ENCODE peak calls at places on chromosomes 11 and 22, in seven cellular contexts. One of them, this sample, is unnamed.

GRCh38 chr11:64251986-64252837 is 882 bp downstream of the PLCB3 start:
- DNase-seq in mesendoderm: peak; percentile 54
- DNase-seq in neuronal stem cell: no peak
- DNase-seq in H1: no peak
- DNase-seq in IMR-90: no peak
- DNase-seq in trophoblast cell: no peak
- DNase-seq in mesenchymal stem cell: peak; percentile 51
- DNase-seq in this sample: no peak

GRCh38 chr11:131495417-131495816 is 125.0 kb downstream of the NTM start:
- DNase-seq in mesendoderm: no peak
- DNase-seq in neuronal stem cell: no peak
- DNase-seq in H1: no peak
- DNase-seq in IMR-90: no peak
- DNase-seq in trophoblast cell: no peak
- DNase-seq in mesenchymal stem cell: no peak
- DNase-seq in this sample: no peak

GRCh38 chr11:106668147-106668546 is 350.1 kb downstream of the GUCY1A2 start:
- DNase-seq in mesendoderm: no peak
- DNase-seq in neuronal stem cell: no peak
- DNase-seq in H1: no peak
- DNase-seq in IMR-90: peak; percentile 71
- DNase-seq in trophoblast cell: no peak
- DNase-seq in mesenchymal stem cell: peak; percentile 13
- DNase-seq in this sample: no peak

GRCh38 chr22:40156001-40156516 is 21.7 kb upstream of the TNRC6B start:
- DNase-seq in mesendoderm: peak; percentile 80
- DNase-seq in neuronal stem cell: no peak
- DNase-seq in H1: peak; percentile 19
- DNase-seq in IMR-90: peak; percentile 85
- DNase-seq in trophoblast cell: peak; percentile 50
- DNase-seq in mesenchymal stem cell: peak; percentile 90
- DNase-seq in this sample: peak; percentile 69

GRCh38 chr11:31487848-31488247 is 21.6 kb downstream of the IMMP1L start:
- DNase-seq in mesendoderm: peak; percentile 68
- DNase-seq in neuronal stem cell: peak; percentile 27
- DNase-seq in H1: no peak
- DNase-seq in IMR-90: peak; percentile 73
- DNase-seq in trophoblast cell: peak; percentile 7
- DNase-seq in mesenchymal stem cell: peak; percentile 70
- DNase-seq in this sample: no peak

GRCh38 chr22:48734359-48734758 is 1093.3 kb downstream of the BRD1 start:
- DNase-seq in mesendoderm: no peak
- DNase-seq in neuronal stem cell: no peak
- DNase-seq in H1: no peak
- DNase-seq in IMR-90: no peak
- DNase-seq in trophoblast cell: no peak
- DNase-seq in mesenchymal stem cell: no peak
- DNase-seq in this sample: no peak

GRCh38 chr22:31240011-31240410 is 27.9 kb downstream of the LIMK2 start:
- DNase-seq in mesendoderm: no peak
- DNase-seq in neuronal stem cell: no peak
- DNase-seq in H1: no peak
- DNase-seq in IMR-90: peak; percentile 63
- DNase-seq in trophoblast cell: peak; percentile 67
- DNase-seq in mesenchymal stem cell: peak; percentile 20
- DNase-seq in this sample: no peak

GRCh38 chr11:43853766-43854165 is 26.9 kb upstream of the ALKBH3 start:
- DNase-seq in mesendoderm: no peak
- DNase-seq in neuronal stem cell: no peak
- DNase-seq in H1: no peak
- DNase-seq in IMR-90: peak; percentile 18
- DNase-seq in trophoblast cell: no peak
- DNase-seq in mesenchymal stem cell: no peak
- DNase-seq in this sample: no peak

GRCh38 chr22:29291215-29291614 is 15.2 kb upstream of the GAS2L1 start:
- DNase-seq in mesendoderm: peak; percentile 48
- DNase-seq in neuronal stem cell: no peak
- DNase-seq in H1: no peak
- DNase-seq in IMR-90: no peak
- DNase-seq in trophoblast cell: no peak
- DNase-seq in mesenchymal stem cell: no peak
- DNase-seq in this sample: no peak

GRCh38 chr11:65445101-65445603 is 22.6 kb downstream of the NEAT1 start:
- DNase-seq in mesendoderm: no peak
- DNase-seq in neuronal stem cell: no peak
- DNase-seq in H1: no peak
- DNase-seq in IMR-90: peak; percentile 48
- DNase-seq in trophoblast cell: no peak
- DNase-seq in mesenchymal stem cell: peak; percentile 85
- DNase-seq in this sample: no peak

GRCh38 chr11:108906329-108906728 is 241.5 kb downstream of the DDX10 start:
- DNase-seq in mesendoderm: no peak
- DNase-seq in neuronal stem cell: no peak
- DNase-seq in H1: no peak
- DNase-seq in IMR-90: peak; percentile 82
- DNase-seq in trophoblast cell: peak; percentile 65
- DNase-seq in mesenchymal stem cell: peak; percentile 91
- DNase-seq in this sample: no peak

GRCh38 chr22:42673898-42674390 is 24.8 kb upstream of the CYB5R3 start:
- DNase-seq in mesendoderm: peak; percentile 23
- DNase-seq in neuronal stem cell: no peak
- DNase-seq in H1: no peak
- DNase-seq in IMR-90: no peak
- DNase-seq in trophoblast cell: peak; percentile 54
- DNase-seq in mesenchymal stem cell: no peak
- DNase-seq in this sample: no peak

GRCh38 chr22:20741634-20742581 is 32.0 kb upstream of the SERPIND1 start:
- DNase-seq in mesendoderm: peak; percentile 47
- DNase-seq in neuronal stem cell: peak; percentile 27
- DNase-seq in H1: no peak
- DNase-seq in IMR-90: peak; percentile 13
- DNase-seq in trophoblast cell: peak; percentile 40
- DNase-seq in mesenchymal stem cell: peak; percentile 19
- DNase-seq in this sample: no peak

GRCh38 chr11:36235750-36236149 is 53.5 kb downstream of the COMMD9 start:
- DNase-seq in mesendoderm: peak; percentile 11
- DNase-seq in neuronal stem cell: no peak
- DNase-seq in H1: no peak
- DNase-seq in IMR-90: peak; percentile 36
- DNase-seq in trophoblast cell: no peak
- DNase-seq in mesenchymal stem cell: peak; percentile 31
- DNase-seq in this sample: no peak

GRCh38 chr11:9962722-9963121 is 298.8 kb downstream of the SWAP70 start:
- DNase-seq in mesendoderm: no peak
- DNase-seq in neuronal stem cell: no peak
- DNase-seq in H1: no peak
- DNase-seq in IMR-90: peak; percentile 23
- DNase-seq in trophoblast cell: no peak
- DNase-seq in mesenchymal stem cell: no peak
- DNase-seq in this sample: no peak

GRCh38 chr22:50012201-50013181 is at the start of gene IL17REL:
- DNase-seq in mesendoderm: peak; percentile 28
- DNase-seq in neuronal stem cell: no peak
- DNase-seq in H1: no peak
- DNase-seq in IMR-90: peak; percentile 10
- DNase-seq in trophoblast cell: no peak
- DNase-seq in mesenchymal stem cell: peak; percentile 27
- DNase-seq in this sample: peak; percentile 34

GRCh38 chr11:65547446-65548125 is 10.6 kb downstream of the LTBP3 start:
- DNase-seq in mesendoderm: no peak
- DNase-seq in neuronal stem cell: no peak
- DNase-seq in H1: no peak
- DNase-seq in IMR-90: no peak
- DNase-seq in trophoblast cell: no peak
- DNase-seq in mesenchymal stem cell: no peak
- DNase-seq in this sample: no peak

GRCh38 chr11:30282289-30282631 is 40.6 kb upstream of the ARL14EP start:
- DNase-seq in mesendoderm: no peak
- DNase-seq in neuronal stem cell: no peak
- DNase-seq in H1: no peak
- DNase-seq in IMR-90: no peak
- DNase-seq in trophoblast cell: no peak
- DNase-seq in mesenchymal stem cell: no peak
- DNase-seq in this sample: no peak

GRCh38 chr11:94958118-94958517 is 15.2 kb downstream of the CWC15 start:
- DNase-seq in mesendoderm: no peak
- DNase-seq in neuronal stem cell: no peak
- DNase-seq in H1: no peak
- DNase-seq in IMR-90: peak; percentile 66
- DNase-seq in trophoblast cell: no peak
- DNase-seq in mesenchymal stem cell: peak; percentile 78
- DNase-seq in this sample: no peak

GRCh38 chr11:111974451-111974850 is 37.3 kb downstream of the DIXDC1 start:
- DNase-seq in mesendoderm: no peak
- DNase-seq in neuronal stem cell: no peak
- DNase-seq in H1: no peak
- DNase-seq in IMR-90: no peak
- DNase-seq in trophoblast cell: no peak
- DNase-seq in mesenchymal stem cell: no peak
- DNase-seq in this sample: no peak

GRCh38 chr22:27242111-27242436 is 559.5 kb downstream of the MN1 start:
- DNase-seq in mesendoderm: no peak
- DNase-seq in neuronal stem cell: no peak
- DNase-seq in H1: no peak
- DNase-seq in IMR-90: no peak
- DNase-seq in trophoblast cell: no peak
- DNase-seq in mesenchymal stem cell: no peak
- DNase-seq in this sample: no peak

GRCh38 chr11:123753110-123753509 is 1.2 kb downstream of the OR6X1 start:
- DNase-seq in mesendoderm: no peak
- DNase-seq in neuronal stem cell: no peak
- DNase-seq in H1: no peak
- DNase-seq in IMR-90: no peak
- DNase-seq in trophoblast cell: no peak
- DNase-seq in mesenchymal stem cell: no peak
- DNase-seq in this sample: no peak

GRCh38 chr11:123754101-123754568 is at the start of gene OR6X1:
- DNase-seq in mesendoderm: no peak
- DNase-seq in neuronal stem cell: no peak
- DNase-seq in H1: no peak
- DNase-seq in IMR-90: no peak
- DNase-seq in trophoblast cell: no peak
- DNase-seq in mesenchymal stem cell: no peak
- DNase-seq in this sample: no peak

GRCh38 chr11:123757976-123758375 is 3.7 kb upstream of the OR6X1 start:
- DNase-seq in mesendoderm: no peak
- DNase-seq in neuronal stem cell: no peak
- DNase-seq in H1: no peak
- DNase-seq in IMR-90: no peak
- DNase-seq in trophoblast cell: no peak
- DNase-seq in mesenchymal stem cell: no peak
- DNase-seq in this sample: no peak

GRCh38 chr11:123755813-123756212 is 1.5 kb upstream of the OR6X1 start:
- DNase-seq in mesendoderm: no peak
- DNase-seq in neuronal stem cell: no peak
- DNase-seq in H1: no peak
- DNase-seq in IMR-90: no peak
- DNase-seq in trophoblast cell: no peak
- DNase-seq in mesenchymal stem cell: no peak
- DNase-seq in this sample: no peak

GRCh38 chr11:123755344-123755743 is 1.0 kb upstream of the OR6X1 start:
- DNase-seq in mesendoderm: no peak
- DNase-seq in neuronal stem cell: no peak
- DNase-seq in H1: no peak
- DNase-seq in IMR-90: no peak
- DNase-seq in trophoblast cell: no peak
- DNase-seq in mesenchymal stem cell: no peak
- DNase-seq in this sample: no peak
- H4K8ac ChIP-seq in mesendoderm: no peak overlapping the region
- H4K8ac ChIP-seq in neuronal stem cell: no peak overlapping the region
- H4K8ac ChIP-seq in H1: no peak overlapping the region
- H4K8ac ChIP-seq in IMR-90: no peak overlapping the region
- H4K8ac ChIP-seq in trophoblast cell: no peak overlapping the region
- H4K8ac ChIP-seq in mesenchymal stem cell: no peak overlapping the region
- H4K8ac ChIP-seq in this sample: no peak overlapping the region

GRCh38 chr11:70000228-70000627 is 77.9 kb upstream of the ANO1 start:
- DNase-seq in mesendoderm: peak; percentile 34
- DNase-seq in neuronal stem cell: no peak
- DNase-seq in H1: no peak
- DNase-seq in IMR-90: no peak
- DNase-seq in trophoblast cell: no peak
- DNase-seq in mesenchymal stem cell: no peak
- DNase-seq in this sample: no peak
- H3K27ac ChIP-seq in mesendoderm: no peak overlapping the region
- H3K27ac ChIP-seq in neuronal stem cell: no peak overlapping the region
- H3K27ac ChIP-seq in H1: no peak overlapping the region
- H3K27ac ChIP-seq in IMR-90: no peak overlapping the region
- H3K27ac ChIP-seq in trophoblast cell: no peak overlapping the region
- H3K27ac ChIP-seq in mesenchymal stem cell: no peak overlapping the region
- H3K27ac ChIP-seq in this sample: no peak overlapping the region

GRCh38 chr11:19974886-19975285 is 185.4 kb downstream of the DBX1 start:
- DNase-seq in mesendoderm: no peak
- DNase-seq in neuronal stem cell: no peak
- DNase-seq in H1: no peak
- DNase-seq in IMR-90: no peak
- DNase-seq in trophoblast cell: no peak
- DNase-seq in mesenchymal stem cell: no peak
- DNase-seq in this sample: no peak
- H4K8ac ChIP-seq in mesendoderm: no peak overlapping the region
- H4K8ac ChIP-seq in neuronal stem cell: no peak overlapping the region
- H4K8ac ChIP-seq in H1: no peak overlapping the region
- H4K8ac ChIP-seq in IMR-90: no peak overlapping the region
- H4K8ac ChIP-seq in trophoblast cell: no peak overlapping the region
- H4K8ac ChIP-seq in mesenchymal stem cell: no peak overlapping the region
- H4K8ac ChIP-seq in this sample: no peak overlapping the region

GRCh38 chr11:47577460-47578041 is 1.2 kb downstream of the KBTBD4 start:
- DNase-seq in mesendoderm: peak; percentile 30
- DNase-seq in neuronal stem cell: no peak
- DNase-seq in H1: no peak
- DNase-seq in IMR-90: no peak
- DNase-seq in trophoblast cell: no peak
- DNase-seq in mesenchymal stem cell: no peak
- DNase-seq in this sample: no peak
- H3K27ac ChIP-seq in mesendoderm: no peak overlapping the region
- H3K27ac ChIP-seq in neuronal stem cell: no peak overlapping the region
- H3K27ac ChIP-seq in H1: peak overlapping the region; percentile 6
- H3K27ac ChIP-seq in IMR-90: peak overlapping the region; percentile 20
- H3K27ac ChIP-seq in trophoblast cell: no peak overlapping the region
- H3K27ac ChIP-seq in mesenchymal stem cell: no peak overlapping the region
- H3K27ac ChIP-seq in this sample: no peak overlapping the region

GRCh38 chr22:37734402-37734700 is 37.5 kb downstream of the TRIOBP start:
- DNase-seq in mesendoderm: no peak
- DNase-seq in neuronal stem cell: no peak
- DNase-seq in H1: no peak
- DNase-seq in IMR-90: no peak
- DNase-seq in trophoblast cell: no peak
- DNase-seq in mesenchymal stem cell: no peak
- DNase-seq in this sample: no peak
- H4K8ac ChIP-seq in mesendoderm: no peak overlapping the region
- H4K8ac ChIP-seq in neuronal stem cell: no peak overlapping the region
- H4K8ac ChIP-seq in H1: no peak overlapping the region
- H4K8ac ChIP-seq in IMR-90: no peak overlapping the region
- H4K8ac ChIP-seq in trophoblast cell: no peak overlapping the region
- H4K8ac ChIP-seq in mesenchymal stem cell: no peak overlapping the region
- H4K8ac ChIP-seq in this sample: no peak overlapping the region

DNA sequence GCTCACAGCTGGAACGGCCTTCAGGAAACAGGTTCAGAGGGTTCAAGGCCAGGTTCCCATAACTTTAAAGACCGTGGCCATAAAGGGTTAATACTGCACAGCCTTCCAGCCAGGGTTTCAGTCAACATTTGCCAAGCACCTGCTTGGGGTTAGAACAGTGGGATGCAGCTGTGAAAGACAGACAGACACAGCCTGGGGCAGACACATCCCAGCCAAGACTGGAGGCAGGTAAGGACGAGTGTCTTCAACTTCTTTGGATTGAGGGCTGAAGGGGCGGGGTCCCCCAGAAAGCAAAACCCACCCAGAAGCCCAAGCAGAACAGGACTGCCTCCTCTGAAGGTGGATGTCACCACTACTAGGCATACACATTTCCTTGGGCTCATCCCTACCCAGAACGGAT is 14.3 kb downstream of the ARFGAP2 start:
- DNase-seq in mesendoderm: no peak
- DNase-seq in neuronal stem cell: no peak
- DNase-seq in H1: no peak
- DNase-seq in IMR-90: no peak
- DNase-seq in trophoblast cell: no peak
- DNase-seq in mesenchymal stem cell: no peak
- DNase-seq in this sample: no peak
- H3K27ac ChIP-seq in mesendoderm: no peak overlapping the region
- H3K27ac ChIP-seq in neuronal stem cell: no peak overlapping the region
- H3K27ac ChIP-seq in H1: no peak overlapping the region
- H3K27ac ChIP-seq in IMR-90: no peak overlapping the region
- H3K27ac ChIP-seq in trophoblast cell: no peak overlapping the region
- H3K27ac ChIP-seq in mesenchymal stem cell: no peak overlapping the region
- H3K27ac ChIP-seq in this sample: no peak overlapping the region

This sample was measured in H9.